ENCODE peak calls at places on chromosomes 1 and 21, in seven cellular contexts. B is body of pancreas, R is mesendoderm, G is sigmoid colon, S is ovary, I is left lung, A is spleen. Q is an unnamed sample.

GRCh38 chr1:89836997-89837909 is 16.4 kb downstream of the LRRC8D start:
- DNase-seq in B (no peak), R (peak; percentile 70), G (no peak), S (no peak), I (no peak), A (no peak), Q (no peak)

GRCh38 chr1:171427852-171428471 is 57.4 kb upstream of the PRRC2C start:
- DNase-seq in B (no peak), R (no peak), G (no peak), S (no peak), I (no peak), A (no peak), Q (no peak)

GRCh38 chr21:46100426-46100825 is 2.5 kb downstream of the COL6A2 start:
- DNase-seq in B (no peak), R (no peak), G (peak; percentile 34), S (peak; percentile 7), I (no peak), A (no peak), Q (peak; percentile 62)

GRCh38 chr21:29299046-29299905 is 554 bp downstream of the BACH1 start:
- DNase-seq in B (peak; percentile 69), R (peak; percentile 61), G (peak; percentile 81), S (peak; percentile 50), I (peak; percentile 70), A (peak; percentile 93), Q (peak; percentile 18)

GRCh38 chr1:30668026-30668425 is 55.4 kb downstream of the MATN1 start:
- DNase-seq in B (peak; percentile 38), R (no peak), G (no peak), S (no peak), I (no peak), A (peak; percentile 24), Q (no peak)

GRCh38 chr21:45576838-45577737 is 34.8 kb upstream of the SLC19A1 start:
- DNase-seq in B (no peak), R (no peak), G (peak; percentile 46), S (no peak), I (peak; percentile 17), A (peak; percentile 61), Q (no peak)

GRCh38 chr1:72115290-72115689 is 167.0 kb downstream of the NEGR1 start:
- DNase-seq in B (no peak), R (no peak), G (no peak), S (no peak), I (no peak), A (no peak), Q (no peak)

GRCh38 chr1:152777510-152778137 is 2.7 kb downstream of the LCE1F start:
- DNase-seq in B (no peak), R (peak; percentile 33), G (no peak), S (no peak), I (no peak), A (no peak), Q (no peak)

GRCh38 chr1:182584746-182585145 is 4.3 kb downstream of the RNASEL start:
- DNase-seq in B (no peak), R (no peak), G (no peak), S (no peak), I (no peak), A (no peak), Q (no peak)

GRCh38 chr1:185155600-185156320 is 993 bp downstream of the TRMT1L start:
- DNase-seq in B (no peak), R (no peak), G (no peak), S (no peak), I (no peak), A (no peak), Q (no peak)

DNA sequence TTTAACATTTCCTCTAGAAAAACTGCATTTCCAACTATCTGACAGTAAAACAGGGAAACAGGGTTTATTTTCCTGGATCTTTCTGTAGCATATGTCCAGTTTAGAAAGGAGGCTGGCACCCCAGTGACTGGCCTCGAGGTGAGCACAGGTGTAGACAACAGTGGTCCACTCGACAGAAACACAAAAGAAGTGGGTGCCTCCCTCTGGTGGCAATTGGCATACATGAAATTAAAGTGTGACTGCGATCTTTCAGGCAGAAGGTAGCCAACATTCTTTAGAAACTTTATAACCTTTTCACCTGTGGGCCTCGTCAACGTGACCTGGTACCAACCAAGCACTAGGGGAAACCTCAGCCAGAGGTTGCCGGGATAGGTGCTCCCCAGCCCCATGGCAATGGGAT is 44.0 kb downstream of the PCP4 start:
- DNase-seq in B (no peak), R (peak; percentile 43), G (no peak), S (no peak), I (no peak), A (no peak), Q (no peak)
- H3K27ac ChIP-seq in B (no peak overlapping the region), R (no peak overlapping the region), G (no peak overlapping the region), S (no peak overlapping the region), I (no peak overlapping the region), A (no peak overlapping the region), Q (no peak overlapping the region)

GRCh38 chr1:22745675-22746585 is 35.3 kb downstream of the EPHB2 start:
- DNase-seq in B (no peak), R (peak; percentile 58), G (no peak), S (no peak), I (no peak), A (no peak), Q (no peak)
- H3K27ac ChIP-seq in B (no peak overlapping the region), R (no peak overlapping the region), G (no peak overlapping the region), S (no peak overlapping the region), I (no peak overlapping the region), A (no peak overlapping the region), Q (no peak overlapping the region)

DNA sequence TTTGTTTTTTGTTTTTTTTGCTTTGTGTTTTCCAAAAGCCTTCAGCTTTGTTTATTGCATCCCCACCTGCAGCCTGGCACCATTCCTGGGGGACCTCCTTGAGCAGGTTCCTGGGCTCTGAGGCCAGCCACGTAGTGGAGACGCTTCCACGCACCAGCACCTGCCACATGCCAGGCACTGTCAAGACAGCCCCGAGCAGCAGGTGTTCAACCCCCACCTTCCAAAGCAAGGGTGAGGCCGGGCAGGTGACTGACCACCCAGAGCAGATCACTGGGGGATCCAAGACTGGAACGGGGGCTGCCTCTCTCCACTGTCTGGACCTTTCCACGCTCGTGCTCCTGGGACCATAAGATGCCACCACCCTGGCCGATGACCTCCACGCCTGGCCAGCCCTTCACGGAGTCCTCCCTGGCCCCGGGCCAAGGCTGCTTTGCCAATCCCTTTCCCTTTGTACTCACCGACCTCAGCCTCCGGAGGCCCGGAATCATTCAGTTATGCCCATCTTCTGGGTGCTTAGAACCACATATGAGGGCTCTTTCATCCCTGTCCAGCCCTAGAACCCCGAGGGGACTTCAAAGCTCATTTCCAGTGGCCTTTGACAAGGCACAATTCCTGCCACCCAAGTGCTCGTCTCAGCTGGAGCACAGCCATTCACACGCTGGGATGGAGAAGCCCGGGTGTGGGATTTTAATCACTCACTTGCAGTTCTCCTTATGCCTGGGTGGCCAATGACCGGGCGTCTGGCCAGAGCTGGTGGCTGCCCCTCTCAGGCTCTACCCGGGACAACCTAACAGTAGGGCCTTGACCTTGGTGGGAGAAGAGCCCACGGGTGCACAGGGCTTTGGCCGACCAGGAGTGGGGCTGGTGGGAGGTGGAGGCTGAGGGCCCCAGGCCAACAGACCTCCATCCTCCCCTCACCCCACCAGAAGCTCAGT is 330.8 kb downstream of the NPHP4 start:
- DNase-seq in B (no peak), R (no peak), G (peak; percentile 58), S (no peak), I (no peak), A (no peak), Q (no peak)
- H3K27ac ChIP-seq in B (no peak overlapping the region), R (no peak overlapping the region), G (no peak overlapping the region), S (no peak overlapping the region), I (no peak overlapping the region), A (no peak overlapping the region), Q (no peak overlapping the region)

GRCh38 chr1:111887875-111888274 is 101.6 kb downstream of the KCND3 start:
- DNase-seq in B (no peak), R (no peak), G (no peak), S (no peak), I (no peak), A (no peak), Q (no peak)
- H3K27ac ChIP-seq in B (no peak overlapping the region), R (no peak overlapping the region), G (no peak overlapping the region), S (no peak overlapping the region), I (no peak overlapping the region), A (no peak overlapping the region), Q (no peak overlapping the region)

GRCh38 chr1:64110924-64111777 is 92.3 kb upstream of the UBE2U start:
- DNase-seq in B (no peak), R (no peak), G (no peak), S (no peak), I (no peak), A (no peak), Q (no peak)
- H3K27ac ChIP-seq in B (no peak overlapping the region), R (no peak overlapping the region), G (no peak overlapping the region), S (no peak overlapping the region), I (no peak overlapping the region), A (no peak overlapping the region), Q (no peak overlapping the region)

DNA sequence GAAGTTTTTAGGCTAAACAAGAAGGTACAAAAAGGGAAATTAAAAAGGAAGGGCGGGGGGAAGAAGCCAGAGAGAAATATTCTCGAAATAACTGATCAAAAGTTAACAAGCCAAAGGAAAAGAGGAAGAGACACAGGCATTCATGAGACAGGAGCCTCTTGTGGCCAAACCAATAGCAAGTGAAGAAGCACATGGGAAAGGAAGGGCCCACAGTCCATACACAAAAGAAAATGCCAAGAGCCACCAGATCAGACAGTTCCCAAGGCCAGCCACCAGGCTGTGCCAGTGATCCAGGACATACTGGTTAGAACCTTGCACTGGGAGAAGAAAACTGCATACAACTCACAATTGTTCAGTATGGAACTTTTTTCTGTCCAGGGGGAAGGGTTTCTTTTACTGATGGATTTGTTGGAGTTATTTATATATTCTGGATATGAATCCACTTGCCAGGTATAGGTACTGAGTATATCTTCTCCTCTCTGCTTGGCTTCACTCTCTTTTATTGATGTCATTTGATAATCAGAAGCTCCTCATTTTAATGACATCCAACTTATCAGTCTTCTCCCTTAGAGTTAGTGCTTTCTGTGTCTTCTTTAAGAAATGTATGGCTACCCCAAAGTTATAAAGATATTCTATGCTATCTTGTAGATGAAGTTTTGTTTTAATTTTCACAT is 76.8 kb downstream of the CD46 start:
- DNase-seq in B (peak; percentile 78), R (peak; percentile 94), G (peak; percentile 91), S (peak; percentile 59), I (peak; percentile 75), A (no peak), Q (no peak)
- H3K27ac ChIP-seq in B (peak overlapping the region; percentile 97), R (no peak overlapping the region), G (peak overlapping the region; percentile 99), S (peak overlapping the region; percentile 8), I (peak overlapping the region; percentile 98), A (peak overlapping the region; percentile 94), Q (peak overlapping the region; percentile 12)

GRCh38 chr1:7228252-7228961 is 443.2 kb downstream of the CAMTA1 start:
- DNase-seq in B (no peak), R (no peak), G (no peak), S (no peak), I (no peak), A (peak; percentile 59), Q (no peak)

GRCh38 chr1:7230896-7231210 is 445.6 kb downstream of the CAMTA1 start:
- DNase-seq in B (no peak), R (no peak), G (no peak), S (no peak), I (no peak), A (peak; percentile 48), Q (no peak)

GRCh38 chr1:7229696-7230095 is 444.4 kb downstream of the CAMTA1 start:
- DNase-seq in B (no peak), R (no peak), G (no peak), S (no peak), I (no peak), A (peak; percentile 45), Q (no peak)

GRCh38 chr1:7229186-7229585 is 443.9 kb downstream of the CAMTA1 start:
- DNase-seq in B (no peak), R (no peak), G (no peak), S (no peak), I (no peak), A (no peak), Q (no peak)

GRCh38 chr1:7230121-7230895 is 445.1 kb downstream of the CAMTA1 start:
- DNase-seq in B (no peak), R (no peak), G (no peak), S (no peak), I (no peak), A (peak; percentile 51), Q (no peak)
- H3K27ac ChIP-seq in B (no peak overlapping the region), R (no peak overlapping the region), G (no peak overlapping the region), S (no peak overlapping the region), I (no peak overlapping the region), A (no peak overlapping the region), Q (no peak overlapping the region)

GRCh38 chr1:20634594-20635084 is 1.4 kb downstream of the PINK1 start:
- DNase-seq in B (peak; percentile 78), R (peak; percentile 88), G (no peak), S (no peak), I (peak; percentile 67), A (no peak), Q (no peak)
- H3K27ac ChIP-seq in B (peak overlapping the region; percentile 96), R (no peak overlapping the region), G (peak overlapping the region; percentile 96), S (no peak overlapping the region), I (peak overlapping the region; percentile 97), A (peak overlapping the region; percentile 98), Q (no peak overlapping the region)

Q was measured in ascending aorta.